ENCODE peak calls at places on chromosomes 13 and 19, in eight cellular contexts. S is body of pancreas, G is breast epithelium, Y is uterus, Q is stomach, X is Peyer's patch, T is sigmoid colon, A is suprapubic skin. N is an unnamed sample. For H3K4me1, the result is how much of the 10 kb centered on the place peaks cover.

GRCh38 chr19:34229721-34230120 is 24.6 kb upstream of the GARRE1 start:
- DNase-seq in S (no peak), Y (no peak), X (no peak), T (no peak), G (no peak), A (no peak), Q (no peak), N (no peak)

GRCh38 chr13:42477588-42478190 is 96.3 kb upstream of the TNFSF11 start:
- DNase-seq in Q (no peak), T (no peak), S (peak), X (no peak), G (no peak), Y (no peak), A (no peak), N (no peak)

GRCh38 chr19:6773323-6773931 is 919 bp downstream of the VAV1 start:
- DNase-seq in T (no peak), Y (no peak), A (no peak), G (no peak), Q (peak), X (peak), S (no peak), N (no peak)

GRCh38 chr19:35436477-35437141 is 11.4 kb upstream of the FFAR2 start:
- DNase-seq in Q (peak), G (no peak), A (no peak), T (no peak), S (peak), X (no peak), Y (peak), N (peak)

GRCh38 chr13:79648191-79648590 is 167.2 kb downstream of the NDFIP2 start:
- DNase-seq in S (no peak), G (no peak), Q (no peak), A (no peak), Y (no peak), T (no peak), X (no peak), N (no peak)

GRCh38 chr19:6519289-6519688 is 11.5 kb upstream of the TNFSF9 start:
- DNase-seq in X (no peak), Q (no peak), Y (no peak), T (no peak), S (no peak), A (no peak), G (no peak), N (no peak)

GRCh38 chr19:27975419-27976005 is 1237.4 kb downstream of the UQCRFS1 start:
- DNase-seq in G (no peak), Q (no peak), Y (no peak), A (no peak), S (no peak), T (no peak), X (no peak), N (no peak)

GRCh38 chr19:16198363-16198636 is 589 bp downstream of the AP1M1 start:
- DNase-seq in A (no peak), Q (no peak), T (no peak), Y (no peak), S (no peak), G (no peak), X (no peak), N (no peak)

GRCh38 chr13:97394542-97394941 is 39.4 kb upstream of the RAP2A start:
- DNase-seq in G (no peak), X (no peak), S (no peak), T (no peak), A (no peak), Q (no peak), Y (no peak), N (no peak)

GRCh38 chr19:8702350-8702749 is 3.8 kb upstream of the ACTL9 start:
- DNase-seq in Y (no peak), T (no peak), Q (no peak), G (no peak), A (no peak), S (no peak), X (no peak), N (no peak)

GRCh38 chr19:33435706-33436359 is 62.3 kb downstream of the CEBPG start:
- DNase-seq in A (no peak), S (no peak), Y (no peak), T (peak), Q (no peak), X (no peak), G (no peak), N (no peak)

DNA sequence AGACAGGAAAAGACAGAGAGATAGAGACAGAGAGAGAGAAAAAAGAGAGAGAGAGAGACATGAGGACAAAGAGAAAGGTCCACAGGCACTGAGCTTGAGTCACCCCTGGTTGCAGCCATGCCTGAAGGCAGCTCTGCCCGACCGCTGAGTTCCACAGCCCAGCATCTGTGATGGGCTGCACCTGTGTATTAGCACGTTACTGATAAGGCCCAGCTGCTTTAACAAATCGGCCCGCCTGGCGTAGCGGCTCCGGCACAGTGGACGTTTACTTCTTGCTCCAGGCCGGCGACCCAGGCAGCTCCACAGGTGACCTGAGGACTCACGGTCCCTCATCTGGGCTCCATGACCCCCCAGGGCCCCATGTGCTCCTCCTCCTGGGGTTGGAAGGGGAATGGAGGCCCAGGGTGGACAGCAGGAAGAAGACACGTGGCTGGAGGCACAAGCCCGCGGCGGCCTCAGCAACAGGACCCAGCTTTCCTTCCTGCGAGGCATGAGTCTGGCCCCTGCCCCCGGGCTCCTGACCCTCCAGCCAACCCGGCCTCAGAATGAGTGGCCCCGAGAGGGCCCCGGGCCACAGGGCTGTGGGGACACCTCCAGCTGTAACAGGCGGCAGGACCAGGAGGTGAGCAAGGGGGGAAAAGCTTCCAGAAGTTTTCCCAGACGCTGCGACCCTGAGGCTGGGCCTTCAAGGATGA is 3.9 kb upstream of the CSNK1G2 start:
- DNase-seq in Q (no peak), G (no peak), T (no peak), X (no peak), Y (no peak), S (no peak), A (no peak), N (no peak)
- H3K4me1 ChIP-seq in Q (under half), G (under half), T (under half), X (under half), Y (under half), S (under half), A (under half), N (under half)

GRCh38 chr13:51865838-51866237 is 4.1 kb downstream of the CCDC70 start:
- DNase-seq in X (no peak), S (no peak), T (no peak), A (no peak), Y (no peak), G (no peak), Q (no peak), N (no peak)
- TF ChIP-seq CTCF in X (no peak), S (no peak), T (no peak), A (no peak), Y (no peak), G (no peak), Q (no peak), N (no peak)

DNA sequence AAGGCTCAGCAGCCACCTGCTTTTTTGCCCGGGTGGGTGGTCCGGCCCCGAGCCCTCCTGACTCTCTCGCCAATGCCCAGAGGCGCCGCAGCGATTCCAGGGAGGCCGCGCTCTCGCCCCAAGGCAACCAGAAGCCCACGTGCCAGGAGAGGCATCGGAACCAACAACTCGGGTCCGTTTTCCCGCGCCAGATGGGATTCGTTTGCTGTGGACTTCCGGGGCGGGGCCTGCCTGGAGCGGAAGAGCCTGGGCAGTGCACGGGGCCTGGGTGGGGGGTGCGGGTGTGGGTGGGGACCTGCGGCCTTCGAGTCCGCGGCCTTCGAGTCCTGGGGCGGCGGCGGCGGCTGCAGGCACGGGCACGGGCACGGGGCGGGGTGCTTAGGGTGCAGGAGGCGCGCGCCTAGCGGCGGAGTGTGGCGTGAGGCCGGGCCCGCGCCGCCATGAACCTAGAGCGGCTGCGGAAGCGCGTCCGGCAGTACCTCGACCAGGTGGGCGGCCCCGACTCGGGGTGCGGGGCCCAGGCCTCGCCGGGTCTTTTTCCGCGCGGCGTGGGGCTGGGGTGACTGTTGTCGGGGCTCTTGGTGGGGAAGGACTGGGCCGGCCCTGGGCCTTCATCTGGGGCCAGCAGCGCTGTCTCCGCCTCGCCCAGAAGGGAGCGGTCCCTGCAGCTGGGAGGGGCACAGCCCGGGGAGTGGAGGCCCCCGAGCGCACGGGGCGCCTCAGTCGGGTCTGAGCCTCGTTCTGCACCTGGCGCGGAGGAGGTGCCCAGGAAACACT is at the start of gene CDC16:
- DNase-seq in S (peak), Q (peak), X (peak), G (peak), Y (peak), A (peak), T (peak), N (peak)
- TF ChIP-seq POLR2A in S (peak), Q (no peak), X (peak), G (no peak), Y (peak), A (no peak), T (no peak), N (no peak)

DNA sequence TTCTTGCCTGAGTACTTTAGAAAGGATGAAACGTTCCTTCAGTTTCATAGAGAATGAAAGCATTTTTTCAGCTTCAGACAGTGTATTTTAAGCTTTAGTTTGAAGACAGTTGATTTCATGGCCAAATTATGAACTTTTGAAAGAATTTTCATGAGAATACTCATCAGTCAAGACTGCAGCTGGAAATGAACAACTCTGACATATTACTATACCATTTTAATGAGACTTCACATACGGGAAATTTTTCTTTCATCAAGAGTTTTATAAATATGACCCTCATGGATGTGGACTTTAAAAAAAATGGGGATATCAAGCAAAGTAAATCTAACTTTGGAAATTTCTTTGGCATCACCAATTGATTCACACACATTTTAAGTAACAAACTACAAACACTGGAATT is 6.4 kb downstream of the LATS2 start:
- DNase-seq in S (no peak), G (no peak), Y (no peak), A (no peak), Q (no peak), T (no peak), X (no peak), N (no peak)
- H3K4me1 ChIP-seq in S (under half), G (under half), Y (under half), A (under half), Q (half or more), T (half or more), X (under half), N (half or more)

DNA sequence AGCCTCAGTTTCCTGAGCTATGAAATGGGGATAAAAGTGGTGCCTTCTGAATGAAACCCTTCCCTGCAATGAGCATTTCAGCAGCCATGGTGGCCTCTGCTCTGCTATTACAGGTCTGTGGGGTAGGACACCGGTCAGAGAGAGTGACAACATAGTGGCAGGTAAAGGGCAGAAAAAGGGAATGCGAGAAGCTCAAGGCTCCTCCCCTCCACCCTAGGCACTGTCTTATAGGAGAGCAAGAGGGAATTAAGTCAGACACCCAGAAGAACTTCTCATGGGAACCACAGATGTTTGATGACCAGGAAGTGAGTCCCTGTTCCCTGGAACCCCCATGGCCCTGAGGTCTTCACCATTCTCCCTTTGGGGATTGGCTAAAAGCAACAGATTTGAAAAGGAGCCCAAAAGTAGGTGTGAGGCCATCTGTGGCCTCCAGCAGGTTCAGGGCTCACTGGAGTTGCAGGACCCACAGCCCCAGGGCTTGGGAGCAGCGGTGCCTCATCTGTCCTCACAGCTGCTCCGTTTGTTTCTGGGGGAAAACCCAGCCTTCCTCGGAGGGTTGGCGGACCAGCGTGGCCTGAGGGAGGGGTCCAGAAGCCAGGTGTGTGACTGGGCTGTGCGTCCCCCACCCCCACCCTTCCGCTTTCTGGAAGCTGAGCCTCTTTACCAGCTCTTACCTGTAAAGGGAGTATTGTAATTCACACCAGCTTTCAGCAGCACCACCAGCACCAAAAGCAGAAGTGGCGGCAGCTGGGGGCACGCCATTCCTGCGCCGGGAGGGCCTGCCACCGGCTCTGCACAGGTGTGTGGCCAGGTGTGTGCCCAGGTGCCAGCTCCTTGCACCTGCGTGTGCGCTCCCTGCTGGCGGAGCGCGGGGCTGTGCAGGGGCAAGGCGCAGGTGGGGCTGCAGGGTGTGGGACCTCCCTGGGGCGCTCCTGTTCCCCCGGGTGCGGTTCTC is 19.4 kb downstream of the IQCN start:
- DNase-seq in S (peak), A (no peak), Y (no peak), X (peak), G (no peak), Q (peak), T (no peak), N (peak)
- TF ChIP-seq CTCF in S (peak), A (peak), Y (no peak), X (no peak), G (no peak), Q (peak), T (no peak), N (peak)